ENCODE peak calls at places on chromosomes 12 and 14, in four cellular contexts. M is A549; T is CD8-positive, alpha-beta T cell; G is GM06990. L is an unnamed sample.

GRCh38 chr14:20848316-20848954 is 42.8 kb upstream of the RNASE3 start:
- DNase-seq in G (no peak), M (peak), T (no peak), L (no peak)

GRCh38 chr14:100891051-100891450 is 12.5 kb downstream of the RTL1 start:
- DNase-seq in M (no peak), G (no peak), T (no peak), L (no peak)

GRCh38 chr12:131608740-131609665 is 101.9 kb upstream of the SFSWAP start:
- DNase-seq in G (peak), T (peak), M (peak), L (peak)

GRCh38 chr12:56914724-56915123 is 19.5 kb downstream of the SDR9C7 start:
- DNase-seq in T (no peak), M (no peak), G (no peak), L (no peak)

GRCh38 chr12:132904718-132905328 is 17.4 kb upstream of the CHFR start:
- DNase-seq in G (peak), M (no peak), T (peak), L (peak)

GRCh38 chr14:56147980-56148901 is 30.0 kb downstream of the PELI2 start:
- DNase-seq in M (no peak), G (no peak), T (no peak), L (no peak)

GRCh38 chr12:56719056-56719455 is 6.0 kb downstream of the NACA start:
- DNase-seq in G (no peak), M (no peak), T (no peak), L (no peak)

GRCh38 chr14:45426685-45427282 is 173.8 kb upstream of the MIS18BP1 start:
- DNase-seq in G (no peak), M (peak), T (no peak), L (peak)

GRCh38 chr14:79554816-79555215 is 656.5 kb downstream of the DIO2 start:
- DNase-seq in G (no peak), T (no peak), M (no peak), L (no peak)

GRCh38 chr14:41488401-41488800 is 118.3 kb upstream of the LRFN5 start:
- DNase-seq in M (no peak), T (no peak), G (no peak), L (no peak)

GRCh38 chr12:119225454-119225853 is 46.7 kb downstream of the HSPB8 start:
- DNase-seq in T (no peak), G (no peak), M (no peak), L (peak)

GRCh38 chr14:20606190-20606901 is 15.2 kb upstream of the RNASE12 start:
- DNase-seq in M (peak), G (no peak), T (no peak), L (no peak)

GRCh38 chr12:14384783-14385638 is 19.5 kb downstream of the ATF7IP start:
- DNase-seq in M (peak), G (peak), T (peak), L (peak)

GRCh38 chr14:78157855-78158436 is 12.2 kb upstream of the NRXN3 start:
- DNase-seq in G (no peak), T (no peak), M (no peak), L (peak)

GRCh38 chr12:68743416-68743815 is 2.6 kb upstream of the SLC35E3 start:
- DNase-seq in T (no peak), M (no peak), G (no peak), L (no peak)

GRCh38 chr12:52862023-52862422 is 13.2 kb upstream of the KRT78 start:
- DNase-seq in G (no peak), M (no peak), T (no peak), L (no peak)

GRCh38 chr12:68962855-68963455 is 30.0 kb upstream of the CPM start:
- DNase-seq in M (no peak), T (no peak), G (no peak), L (no peak)

GRCh38 chr14:56796259-56796658 is 14.0 kb downstream of the OTX2 start:
- DNase-seq in M (no peak), T (no peak), G (no peak), L (no peak)

GRCh38 chr14:48250575-48250974 is 575.2 kb upstream of the MDGA2 start:
- DNase-seq in M (no peak), G (no peak), T (no peak), L (no peak)

GRCh38 chr12:32841061-32841460 is 55.5 kb downstream of the PKP2 start:
- DNase-seq in M (no peak), T (no peak), G (no peak), L (no peak)

GRCh38 chr14:67527756-67528155 is 5.3 kb upstream of the PLEKHH1 start:
- DNase-seq in T (no peak), M (no peak), G (no peak), L (no peak)

GRCh38 chr12:91460457-91460856 is 277.8 kb upstream of the DCN start:
- DNase-seq in M (no peak), G (no peak), T (no peak), L (no peak)

GRCh38 chr12:49567302-49567610 is 686 bp downstream of the MCRS1 start:
- DNase-seq in G (no peak), T (no peak), M (no peak), L (peak)

GRCh38 chr14:101476931-101477553 is 84.3 kb upstream of the DIO3 start:
- DNase-seq in G (no peak), M (peak), T (no peak), L (no peak)

GRCh38 chr12:68675098-68675842 is 11.5 kb upstream of the NUP107 start:
- DNase-seq in T (peak), M (no peak), G (no peak), L (no peak)

GRCh38 chr12:49105504-49106120 is 5.0 kb downstream of the LMBR1L start:
- DNase-seq in T (no peak), M (no peak), G (no peak), L (no peak)

GRCh38 chr12:94145231-94145979 is 3.0 kb upstream of the PLXNC1 start:
- DNase-seq in T (no peak), M (peak), G (no peak), L (no peak)

GRCh38 chr12:115079760-115080159 is 395.8 kb upstream of the TBX3 start:
- DNase-seq in M (no peak), T (no peak), G (no peak), L (no peak)

GRCh38 chr12:125070117-125070516 is 4.9 kb downstream of the AACS start:
- DNase-seq in G (no peak), M (peak), T (no peak), L (no peak)

GRCh38 chr12:12476836-12477531 is 85.7 kb downstream of the DUSP16 start:
- DNase-seq in G (no peak), M (no peak), T (no peak), L (no peak)

GRCh38 chr14:99879401-99880295 is 86.4 kb downstream of the EML1 start:
- DNase-seq in G (no peak), M (no peak), T (no peak), L (no peak)

GRCh38 chr14:25833341-25834121 is 764.3 kb downstream of the NOVA1 start:
- DNase-seq in G (no peak), M (peak), T (no peak), L (no peak)
- TF ChIP-seq CTCF in G (no peak), M (no peak), T (no peak), L (no peak)

GRCh38 chr12:65282840-65283239 is 4.4 kb downstream of the MSRB3 start:
- DNase-seq in T (no peak), G (no peak), M (no peak), L (no peak)
- TF ChIP-seq CTCF in T (no peak), G (no peak), M (no peak), L (no peak)

GRCh38 chr12:31818623-31819268 is 89.9 kb upstream of the AMN1 start:
- DNase-seq in G (no peak), T (no peak), M (no peak), L (no peak)

GRCh38 chr12:31817120-31817519 is 88.3 kb upstream of the AMN1 start:
- DNase-seq in G (no peak), T (no peak), M (no peak), L (no peak)

GRCh38 chr12:31807773-31808097 is 78.9 kb upstream of the AMN1 start:
- DNase-seq in T (no peak), M (no peak), G (peak), L (peak)

GRCh38 chr12:31815096-31815495 is 86.3 kb upstream of the AMN1 start:
- DNase-seq in T (no peak), M (no peak), G (no peak), L (no peak)

DNA sequence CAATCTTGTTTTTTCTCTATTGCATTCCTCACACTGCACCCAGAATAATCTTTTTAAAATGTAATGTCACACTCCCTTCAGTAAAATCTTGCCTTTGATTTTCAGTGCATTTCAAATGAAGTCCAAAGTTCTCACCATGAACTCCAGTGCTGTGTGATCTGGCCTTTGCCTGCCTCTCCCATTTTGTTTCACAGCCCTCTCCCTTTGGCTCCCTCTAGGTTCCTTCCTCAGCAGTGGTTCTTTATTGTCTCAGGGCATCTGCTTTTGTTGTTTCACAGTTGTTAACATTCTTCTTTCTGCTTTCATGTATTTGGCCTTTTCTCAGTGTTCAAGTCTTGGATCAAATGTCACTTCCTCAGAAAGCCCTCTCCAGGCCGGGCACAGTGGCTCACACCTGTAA is 84.5 kb upstream of the AMN1 start:
- DNase-seq in M (peak), G (no peak), T (no peak), L (no peak)
- TF ChIP-seq CTCF in M (peak), G (peak), T (no peak), L (no peak)

GRCh38 chr14:91837076-91837475 is 30.3 kb downstream of the TC2N start:
- DNase-seq in G (no peak), T (no peak), M (no peak), L (no peak)

GRCh38 chr14:91835197-91835919 is 32.0 kb downstream of the TC2N start:
- DNase-seq in M (no peak), G (no peak), T (peak), L (peak)

GRCh38 chr14:91834571-91834970 is 32.8 kb downstream of the TC2N start:
- DNase-seq in M (no peak), T (no peak), G (no peak), L (no peak)

GRCh38 chr14:91839754-91840153 is 27.6 kb downstream of the TC2N start:
- DNase-seq in M (no peak), G (no peak), T (no peak), L (peak)

GRCh38 chr14:91835920-91836843 is 31.2 kb downstream of the TC2N start:
- DNase-seq in T (peak), M (peak), G (peak), L (peak)
- TF ChIP-seq CTCF in T (no peak), M (no peak), G (peak), L (no peak)

DNA sequence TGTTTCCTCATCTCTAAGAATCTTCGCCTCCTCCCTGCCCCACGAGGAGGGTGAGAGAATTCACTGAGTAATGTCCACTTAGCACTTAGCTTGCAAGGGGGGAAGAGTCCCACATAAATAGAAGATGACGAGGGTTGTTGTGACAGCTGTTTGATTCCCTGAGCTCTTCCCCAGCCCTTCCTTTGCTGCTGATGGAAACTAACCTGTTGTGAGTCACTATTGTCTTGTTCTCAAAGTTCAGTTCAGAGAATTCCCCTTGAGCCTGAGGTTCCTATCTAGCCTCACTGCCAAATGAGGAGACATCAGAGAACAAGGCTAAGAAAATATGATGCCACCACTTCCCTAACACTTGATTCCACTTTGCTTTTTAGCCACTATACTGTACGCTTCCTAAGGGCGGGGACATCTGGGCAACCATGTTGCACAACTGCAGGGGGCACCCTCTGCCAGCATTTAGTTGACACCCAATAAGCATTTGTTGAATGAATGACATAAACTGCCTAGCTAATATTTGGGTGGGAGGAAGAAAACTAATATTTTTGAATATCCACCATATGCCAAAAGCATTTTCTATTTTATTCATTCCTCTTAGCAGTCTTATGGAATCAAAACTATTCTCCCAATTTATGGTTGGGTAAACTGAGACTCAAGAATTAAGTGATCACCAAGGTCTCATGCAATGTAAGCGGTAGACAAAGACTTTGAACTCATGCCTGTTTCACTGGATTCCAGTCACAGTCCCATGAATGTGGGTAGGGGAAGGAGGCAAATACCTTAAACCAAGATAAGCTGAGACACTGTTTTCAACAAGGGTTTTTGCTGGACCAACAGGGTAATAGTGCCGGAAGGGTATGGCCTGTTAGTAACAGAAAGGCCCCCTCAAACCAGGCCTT is 77.6 kb downstream of the ZFP36L1 start:
- DNase-seq in G (no peak), M (peak), T (no peak), L (no peak)
- TF ChIP-seq CTCF in G (peak), M (no peak), T (no peak), L (no peak)

GRCh38 chr14:77025744-77026165 is 2.8 kb downstream of the IRF2BPL start:
- DNase-seq in G (no peak), M (peak), T (no peak), L (no peak)
- TF ChIP-seq CTCF in G (no peak), M (no peak), T (no peak), L (no peak)

GRCh38 chr12:10184261-10184843 is 5.5 kb downstream of the TMEM52B start:
- DNase-seq in M (no peak), G (no peak), T (no peak), L (no peak)
- TF ChIP-seq CTCF in M (no peak), G (no peak), T (no peak), L (no peak)